ENCODE peak calls at places on chromosomes 6 and 20, in nine cellular contexts. Y is GM20000, X is B cell, R is PC-3, F is fibroblast of pulmonary artery, G is activated B cell treated with CpG ODN at 0.5 μM for 24 hours, P is AG04449, J is Peyer's patch, T is GM23338. V is an unnamed sample.

GRCh38 chr20:7585126-7585679 is 355.1 kb downstream of the HAO1 start:
- DNase-seq in Y (no peak), X (no peak), R (no peak), F (peak), G (no peak), P (no peak), J (no peak), T (no peak), V (no peak)

GRCh38 chr6:3440911-3441310 is 15.9 kb downstream of the SLC22A23 start:
- DNase-seq in Y (no peak), X (no peak), R (no peak), F (no peak), G (no peak), P (no peak), J (no peak), T (no peak), V (no peak)

GRCh38 chr20:49320460-49320859 is 42.6 kb upstream of the ZNFX1 start:
- DNase-seq in Y (no peak), X (no peak), R (peak), F (peak), G (no peak), P (no peak), J (no peak), T (peak), V (no peak)

GRCh38 chr20:5863040-5863811 is 87.1 kb downstream of the TRMT6 start:
- DNase-seq in Y (no peak), X (no peak), R (peak), F (peak), G (no peak), P (peak), J (no peak), T (no peak), V (peak)

GRCh38 chr6:89782222-89782621 is 37.4 kb downstream of the MDN1 start:
- DNase-seq in Y (no peak), X (no peak), R (no peak), F (no peak), G (no peak), P (no peak), J (no peak), T (no peak), V (no peak)

GRCh38 chr20:4670439-4670838 is 51.3 kb upstream of the PRND start:
- DNase-seq in Y (no peak), X (no peak), R (no peak), F (no peak), G (no peak), P (no peak), J (no peak), T (no peak), V (no peak)

GRCh38 chr20:57167971-57168693 is 98.3 kb downstream of the BMP7 start:
- DNase-seq in Y (no peak), X (no peak), R (peak), F (no peak), G (no peak), P (no peak), J (peak), T (no peak), V (no peak)

GRCh38 chr6:26224940-26225847 is 138.0 kb downstream of the HFE start:
- DNase-seq in Y (no peak), X (no peak), R (peak), F (peak), G (no peak), P (no peak), J (no peak), T (peak), V (no peak)

GRCh38 chr6:31822038-31822821 is 5.3 kb upstream of the HSPA1B start:
- DNase-seq in Y (peak), X (peak), R (peak), F (peak), G (no peak), P (no peak), J (peak), T (peak), V (peak)

GRCh38 chr6:163332575-163332974 is 81.9 kb upstream of the QKI start:
- DNase-seq in Y (no peak), X (no peak), R (no peak), F (no peak), G (no peak), P (no peak), J (no peak), T (no peak), V (no peak)

GRCh38 chr6:88502391-88502790 is 336.2 kb upstream of the CNR1 start:
- DNase-seq in Y (no peak), X (no peak), R (no peak), F (no peak), G (no peak), P (no peak), J (no peak), T (no peak), V (no peak)

GRCh38 chr6:156747715-156748114 is 29.5 kb upstream of the ARID1B start:
- DNase-seq in Y (no peak), X (no peak), R (no peak), F (no peak), G (no peak), P (no peak), J (no peak), T (no peak), V (no peak)

DNA sequence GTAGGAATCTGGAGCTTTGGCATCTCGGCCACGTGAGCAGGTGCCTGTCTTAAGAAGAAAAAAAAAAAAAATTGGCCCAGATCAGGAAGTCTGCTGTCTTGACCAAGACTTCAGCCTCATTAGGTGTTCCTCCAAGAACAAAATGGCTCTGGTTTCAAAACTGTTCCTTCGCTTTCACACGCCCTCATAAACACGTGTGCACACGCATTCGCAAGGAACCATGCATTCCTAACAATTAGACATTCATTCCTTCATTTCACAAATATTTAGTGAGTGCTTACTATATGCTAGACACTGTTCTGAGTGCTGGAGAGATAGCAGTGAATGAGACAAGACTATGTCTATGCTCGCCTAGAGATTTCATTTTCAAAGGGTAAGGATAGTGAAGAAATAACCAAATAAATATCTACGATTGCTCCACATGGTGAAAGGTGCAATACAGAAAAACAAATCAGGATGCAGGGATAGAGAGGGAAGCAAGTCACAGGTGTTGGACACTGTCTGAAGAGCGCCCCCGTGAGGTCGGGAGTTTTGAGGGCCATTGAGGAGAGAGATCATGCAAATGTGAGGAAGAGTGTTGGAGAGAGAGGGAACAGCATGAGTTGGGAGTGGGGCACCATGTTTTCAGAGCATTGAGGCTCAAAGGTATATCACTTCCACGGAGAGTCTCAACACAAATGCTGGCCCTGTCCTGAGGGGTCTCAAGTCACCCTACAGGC is 53.3 kb downstream of the CCDC170 start:
- DNase-seq in Y (no peak), X (no peak), R (no peak), F (no peak), G (no peak), P (no peak), J (no peak), T (peak), V (no peak)
- TF ChIP-seq CTCF in Y (no peak), X (no peak), R (peak), F (no peak), G (no peak), P (no peak), J (no peak), T (peak), V (no peak)

DNA sequence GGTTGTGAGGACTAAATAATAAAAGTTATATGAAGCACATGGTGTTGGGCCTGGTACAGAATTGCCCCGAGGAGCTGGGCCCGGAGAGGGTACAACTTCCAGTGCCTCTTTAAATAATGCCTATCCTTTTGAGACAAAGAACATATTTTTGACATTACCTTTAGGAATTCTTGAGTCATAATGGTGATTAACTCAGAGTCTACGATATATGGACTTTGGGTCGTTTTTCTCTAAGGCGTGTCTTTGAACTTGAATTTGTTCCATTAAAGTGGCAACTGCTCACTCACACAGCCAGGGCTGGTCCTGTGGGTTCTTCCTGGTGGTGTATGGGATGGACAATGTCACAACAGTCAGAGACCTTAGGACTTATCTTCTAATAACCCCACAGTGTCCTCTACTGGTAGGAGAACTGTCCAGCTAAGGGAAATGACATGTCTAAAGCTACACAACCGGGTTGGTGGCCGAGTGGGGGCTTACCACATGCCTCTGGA is 106.5 kb downstream of the CDC5L start:
- DNase-seq in Y (no peak), X (no peak), R (peak), F (peak), G (no peak), P (no peak), J (no peak), T (no peak), V (no peak)
- TF ChIP-seq CTCF in Y (no peak), X (no peak), R (peak), F (peak), G (no peak), P (peak), J (no peak), T (no peak), V (no peak)

GRCh38 chr6:82589509-82590206 is 226.0 kb downstream of the TPBG start:
- DNase-seq in Y (peak), X (no peak), R (peak), F (peak), G (no peak), P (peak), J (no peak), T (peak), V (no peak)
- TF ChIP-seq CTCF in Y (no peak), X (no peak), R (peak), F (peak), G (no peak), P (no peak), J (no peak), T (peak), V (no peak)

DNA sequence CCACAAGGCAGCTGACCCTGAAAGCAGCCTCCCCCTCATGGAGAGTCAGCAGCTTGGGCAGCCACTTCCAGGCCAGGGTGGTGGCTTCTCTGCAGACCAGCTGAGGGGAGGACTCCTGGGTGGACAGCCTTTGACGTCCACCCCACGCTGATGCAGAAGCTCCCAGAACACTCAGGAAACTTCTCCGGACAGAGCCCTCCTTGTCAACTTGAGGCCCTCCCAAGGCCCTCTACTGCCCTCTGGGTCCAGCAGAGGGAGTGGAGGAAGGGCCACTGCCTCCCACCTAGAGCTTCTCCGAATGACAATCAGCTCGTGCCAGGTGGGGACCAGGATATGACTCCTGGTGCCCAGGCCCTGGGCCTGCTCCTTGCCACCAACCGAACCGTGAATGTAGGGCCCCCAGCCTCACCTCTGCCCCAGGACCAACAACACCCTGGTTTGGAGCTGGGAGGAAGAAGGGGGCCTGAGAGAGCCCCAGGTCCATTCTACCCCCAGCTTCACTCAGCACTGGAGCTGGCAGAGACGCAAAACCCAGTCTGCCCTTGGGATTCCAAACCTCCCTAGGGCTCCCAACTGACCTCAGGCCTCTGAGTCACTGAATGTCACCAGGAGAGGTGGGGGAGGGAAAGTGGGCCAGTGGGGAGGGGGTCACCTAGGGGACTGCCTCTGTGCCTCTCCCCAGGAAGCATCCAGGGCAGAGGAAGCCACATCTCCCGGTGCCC is 10.9 kb upstream of the SLC22A7 start:
- DNase-seq in Y (no peak), X (peak), R (no peak), F (no peak), G (no peak), P (no peak), J (peak), T (peak), V (no peak)
- TF ChIP-seq CTCF in Y (no peak), X (no peak), R (peak), F (no peak), G (no peak), P (peak), J (no peak), T (peak), V (no peak)

V was measured in CD14-positive monocyte.